ENCODE peak calls at places on chromosomes 3 and 15, in eight cellular contexts. N, O, L, W, T, U, Z and F are unnamed samples.

GRCh38 chr15:76340802-76341365 is 4.3 kb downstream of the ISL2 start:
- DNase-seq in N (no peak), O (no peak), L (no peak), W (peak), U (no peak), T (no peak), Z (no peak), F (no peak)

GRCh38 chr3:159234306-159234705 is 432.5 kb downstream of the MFSD1 start:
- DNase-seq in L (no peak), Z (peak), O (peak), W (no peak), N (no peak), T (peak), U (no peak), F (no peak)

GRCh38 chr3:68876112-68876713 is 56.1 kb downstream of the TAFA4 start:
- DNase-seq in W (peak), O (peak), Z (peak), T (peak), U (no peak), N (peak), L (no peak), F (peak)

GRCh38 chr3:110343376-110343775 is 728.2 kb upstream of the NECTIN3 start:
- DNase-seq in N (no peak), T (peak), Z (peak), L (no peak), O (no peak), W (no peak), U (no peak), F (peak)

GRCh38 chr3:128489860-128490649 is 2.9 kb downstream of the GATA2 start:
- DNase-seq in N (no peak), W (no peak), T (no peak), L (no peak), Z (peak), O (no peak), U (peak), F (no peak)

GRCh38 chr15:73326157-73326556 is 42.6 kb downstream of the HCN4 start:
- DNase-seq in L (no peak), T (no peak), O (no peak), Z (no peak), N (no peak), U (peak), W (no peak), F (no peak)

GRCh38 chr15:93035953-93036810 is 52.8 kb downstream of the RGMA start:
- DNase-seq in W (peak), L (peak), T (no peak), U (peak), O (no peak), Z (no peak), N (peak), F (peak)

GRCh38 chr15:23532019-23532418 is 33.5 kb upstream of the MKRN3 start:
- DNase-seq in W (no peak), O (no peak), T (no peak), L (no peak), N (no peak), U (no peak), Z (peak), F (no peak)

GRCh38 chr15:60799885-60800728 is 321.2 kb upstream of the ICE2 start:
- DNase-seq in W (peak), O (no peak), Z (no peak), L (no peak), N (no peak), U (no peak), T (no peak), F (peak)

GRCh38 chr3:33438284-33438668 is 1.9 kb downstream of the UBP1 start:
- DNase-seq in L (no peak), Z (peak), T (no peak), W (no peak), N (no peak), O (no peak), U (no peak), F (peak)

GRCh38 chr3:94046533-94046932 is 16.2 kb downstream of the DHFR2 start:
- DNase-seq in L (no peak), Z (no peak), O (no peak), U (no peak), N (no peak), W (no peak), T (no peak), F (no peak)

GRCh38 chr3:141878326-141878725 is 1.9 kb downstream of the ATP1B3 start:
- DNase-seq in Z (no peak), L (no peak), T (no peak), N (no peak), W (no peak), U (no peak), O (no peak), F (no peak)

GRCh38 chr15:66067687-66068086 is 185.9 kb downstream of the MEGF11 start:
- DNase-seq in N (no peak), L (no peak), O (no peak), W (no peak), Z (no peak), T (no peak), U (no peak), F (no peak)

GRCh38 chr15:25242957-25243799 is 195.6 kb downstream of the UBE3A start:
- DNase-seq in T (no peak), W (no peak), L (no peak), N (no peak), Z (no peak), O (no peak), U (peak), F (no peak)